ENCODE peak calls at places on chromosomes 2 and 18, in seven cellular contexts. One of them, this sample, is unnamed.

GRCh38 chr2:177692828-177693269 is 300.3 kb downstream of the AGPS start:
- DNase-seq in IMR-90: no peak
- DNase-seq in body of pancreas: no peak
- DNase-seq in adrenal gland: no peak
- DNase-seq in HCT116: no peak
- DNase-seq in ovary: peak; percentile 25
- DNase-seq in K562: no peak
- DNase-seq in this sample: no peak

GRCh38 chr18:46250084-46250811 is 146.1 kb downstream of the HAUS1 start:
- DNase-seq in IMR-90: peak; percentile 92
- DNase-seq in body of pancreas: peak; percentile 64
- DNase-seq in adrenal gland: no peak
- DNase-seq in HCT116: peak; percentile 49
- DNase-seq in ovary: no peak
- DNase-seq in K562: no peak
- DNase-seq in this sample: no peak

GRCh38 chr2:207042155-207042554 is 102.8 kb downstream of the CPO start:
- DNase-seq in IMR-90: peak; percentile 52
- DNase-seq in body of pancreas: no peak
- DNase-seq in adrenal gland: no peak
- DNase-seq in HCT116: no peak
- DNase-seq in ovary: no peak
- DNase-seq in K562: no peak
- DNase-seq in this sample: no peak

GRCh38 chr2:164044637-164045036 is 308.8 kb upstream of the FIGN start:
- DNase-seq in IMR-90: no peak
- DNase-seq in body of pancreas: no peak
- DNase-seq in adrenal gland: no peak
- DNase-seq in HCT116: no peak
- DNase-seq in ovary: no peak
- DNase-seq in K562: no peak
- DNase-seq in this sample: no peak

GRCh38 chr2:161136696-161137324 is 23.4 kb upstream of the TANK start:
- DNase-seq in IMR-90: peak; percentile 69
- DNase-seq in body of pancreas: peak; percentile 26
- DNase-seq in adrenal gland: no peak
- DNase-seq in HCT116: peak; percentile 44
- DNase-seq in ovary: no peak
- DNase-seq in K562: no peak
- DNase-seq in this sample: no peak

GRCh38 chr2:187586091-187586632 is 31.9 kb upstream of the TFPI start:
- DNase-seq in IMR-90: peak; percentile 50
- DNase-seq in body of pancreas: no peak
- DNase-seq in adrenal gland: no peak
- DNase-seq in HCT116: no peak
- DNase-seq in ovary: no peak
- DNase-seq in K562: no peak
- DNase-seq in this sample: no peak

GRCh38 chr2:85772019-85772745 is 18.4 kb downstream of the ATOH8 start:
- DNase-seq in IMR-90: peak; percentile 100
- DNase-seq in body of pancreas: peak; percentile 97
- DNase-seq in adrenal gland: peak; percentile 99
- DNase-seq in HCT116: peak; percentile 73
- DNase-seq in ovary: peak; percentile 100
- DNase-seq in K562: no peak
- DNase-seq in this sample: peak; percentile 99

GRCh38 chr2:128632491-128632780 is 313.8 kb upstream of the HS6ST1 start:
- DNase-seq in IMR-90: no peak
- DNase-seq in body of pancreas: no peak
- DNase-seq in adrenal gland: peak; percentile 10
- DNase-seq in HCT116: no peak
- DNase-seq in ovary: no peak
- DNase-seq in K562: no peak
- DNase-seq in this sample: peak; percentile 45

GRCh38 chr18:67104700-67105284 is 411.7 kb downstream of the DSEL start:
- DNase-seq in IMR-90: peak; percentile 66
- DNase-seq in body of pancreas: peak; percentile 69
- DNase-seq in adrenal gland: peak; percentile 91
- DNase-seq in HCT116: no peak
- DNase-seq in ovary: no peak
- DNase-seq in K562: peak; percentile 4
- DNase-seq in this sample: peak; percentile 62

GRCh38 chr2:209578394-209579006 is 154.7 kb downstream of the MAP2 start:
- DNase-seq in IMR-90: no peak
- DNase-seq in body of pancreas: no peak
- DNase-seq in adrenal gland: no peak
- DNase-seq in HCT116: no peak
- DNase-seq in ovary: no peak
- DNase-seq in K562: no peak
- DNase-seq in this sample: no peak

GRCh38 chr2:187233811-187234210 is 214.2 kb downstream of the CALCRL start:
- DNase-seq in IMR-90: no peak
- DNase-seq in body of pancreas: no peak
- DNase-seq in adrenal gland: no peak
- DNase-seq in HCT116: no peak
- DNase-seq in ovary: no peak
- DNase-seq in K562: no peak
- DNase-seq in this sample: no peak

GRCh38 chr2:181076666-181077065 is 96.3 kb downstream of the UBE2E3 start:
- DNase-seq in IMR-90: no peak
- DNase-seq in body of pancreas: no peak
- DNase-seq in adrenal gland: no peak
- DNase-seq in HCT116: no peak
- DNase-seq in ovary: no peak
- DNase-seq in K562: no peak
- DNase-seq in this sample: no peak

GRCh38 chr2:233743464-233744259 is 14.8 kb downstream of the UGT1A3 start:
- DNase-seq in IMR-90: no peak
- DNase-seq in body of pancreas: no peak
- DNase-seq in adrenal gland: no peak
- DNase-seq in HCT116: no peak
- DNase-seq in ovary: no peak
- DNase-seq in K562: peak; percentile 23
- DNase-seq in this sample: no peak

GRCh38 chr2:19569300-19569791 is 210.9 kb upstream of the OSR1 start:
- DNase-seq in IMR-90: peak; percentile 16
- DNase-seq in body of pancreas: no peak
- DNase-seq in adrenal gland: no peak
- DNase-seq in HCT116: no peak
- DNase-seq in ovary: no peak
- DNase-seq in K562: no peak
- DNase-seq in this sample: no peak

GRCh38 chr2:545711-546650 is 131.2 kb downstream of the TMEM18 start:
- DNase-seq in IMR-90: no peak
- DNase-seq in body of pancreas: peak; percentile 18
- DNase-seq in adrenal gland: no peak
- DNase-seq in HCT116: no peak
- DNase-seq in ovary: no peak
- DNase-seq in K562: no peak
- DNase-seq in this sample: no peak

GRCh38 chr2:27249891-27250651 is 12.8 kb downstream of the SLC30A3 start:
- DNase-seq in IMR-90: peak; percentile 31
- DNase-seq in body of pancreas: peak; percentile 52
- DNase-seq in adrenal gland: peak; percentile 76
- DNase-seq in HCT116: peak; percentile 23
- DNase-seq in ovary: no peak
- DNase-seq in K562: peak; percentile 86
- DNase-seq in this sample: no peak

GRCh38 chr2:180663016-180663471 is 317.4 kb upstream of the UBE2E3 start:
- DNase-seq in IMR-90: no peak
- DNase-seq in body of pancreas: no peak
- DNase-seq in adrenal gland: no peak
- DNase-seq in HCT116: no peak
- DNase-seq in ovary: no peak
- DNase-seq in K562: no peak
- DNase-seq in this sample: no peak

GRCh38 chr2:105645031-105645940 is 99.4 kb upstream of the NCK2 start:
- DNase-seq in IMR-90: no peak
- DNase-seq in body of pancreas: no peak
- DNase-seq in adrenal gland: no peak
- DNase-seq in HCT116: no peak
- DNase-seq in ovary: no peak
- DNase-seq in K562: no peak
- DNase-seq in this sample: peak; percentile 69

GRCh38 chr2:157722580-157723234 is 94.0 kb upstream of the ACVR1C start:
- DNase-seq in IMR-90: peak; percentile 11
- DNase-seq in body of pancreas: no peak
- DNase-seq in adrenal gland: no peak
- DNase-seq in HCT116: peak; percentile 8
- DNase-seq in ovary: no peak
- DNase-seq in K562: peak; percentile 14
- DNase-seq in this sample: no peak

GRCh38 chr2:169683425-169684134 is 10.6 kb downstream of the CFAP210 start:
- DNase-seq in IMR-90: no peak
- DNase-seq in body of pancreas: no peak
- DNase-seq in adrenal gland: no peak
- DNase-seq in HCT116: no peak
- DNase-seq in ovary: no peak
- DNase-seq in K562: no peak
- DNase-seq in this sample: no peak
- TF ChIP-seq POLR2A in IMR-90: no peak
- TF ChIP-seq POLR2A in body of pancreas: no peak
- TF ChIP-seq POLR2A in adrenal gland: no peak
- TF ChIP-seq POLR2A in HCT116: no peak
- TF ChIP-seq POLR2A in ovary: no peak
- TF ChIP-seq POLR2A in K562: no peak
- TF ChIP-seq POLR2A in this sample: no peak

DNA sequence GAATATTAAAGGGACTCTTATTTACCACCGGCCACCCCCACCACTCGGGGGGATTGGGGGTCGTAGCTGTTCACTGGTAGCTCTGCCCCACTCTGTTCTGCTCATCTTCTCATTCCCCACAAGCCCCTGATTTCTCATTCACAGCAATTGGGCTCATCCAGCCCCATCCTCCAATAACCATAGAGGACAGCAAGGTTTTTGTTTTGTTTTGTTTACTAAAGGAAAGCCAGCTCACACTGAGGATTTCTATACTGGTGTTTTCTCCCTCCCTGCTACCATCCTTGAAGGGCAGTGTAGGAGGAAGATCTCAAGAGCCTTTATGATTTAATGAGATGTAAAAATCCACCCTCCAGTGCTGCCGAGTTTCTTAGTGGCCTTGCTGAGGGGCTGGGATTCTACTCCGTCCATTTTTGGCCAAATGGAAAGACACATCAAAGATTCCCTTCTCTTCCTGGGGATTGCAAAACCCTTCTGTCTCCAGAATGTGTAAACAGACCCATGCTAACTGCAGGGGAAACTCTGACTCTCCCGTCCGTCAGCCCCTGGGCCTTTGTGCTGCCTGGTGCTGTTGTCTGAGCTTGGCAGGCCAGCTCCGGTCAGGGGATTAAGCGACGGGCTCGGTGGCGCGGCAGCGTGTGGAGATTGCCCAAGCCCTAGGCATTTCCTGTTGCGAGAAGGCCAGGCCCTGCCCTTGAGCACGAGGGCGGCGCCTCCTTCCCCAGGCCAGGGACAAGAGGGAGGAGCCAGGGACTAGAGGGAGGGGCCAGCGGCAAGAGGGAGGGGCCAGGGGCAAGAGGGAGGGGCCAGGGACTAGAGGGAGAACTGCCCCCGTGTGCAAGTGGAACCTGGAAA is 165.0 kb downstream of the ANTXR1 start:
- DNase-seq in IMR-90: peak; percentile 92
- DNase-seq in body of pancreas: peak; percentile 84
- DNase-seq in adrenal gland: peak; percentile 95
- DNase-seq in HCT116: peak; percentile 75
- DNase-seq in ovary: peak; percentile 85
- DNase-seq in K562: peak; percentile 95
- DNase-seq in this sample: peak; percentile 92
- TF ChIP-seq POLR2A in IMR-90: peak; percentile 75
- TF ChIP-seq POLR2A in body of pancreas: no peak
- TF ChIP-seq POLR2A in adrenal gland: peak; percentile 67
- TF ChIP-seq POLR2A in HCT116: no peak
- TF ChIP-seq POLR2A in ovary: peak; percentile 55
- TF ChIP-seq POLR2A in K562: peak; percentile 80
- TF ChIP-seq POLR2A in this sample: no peak

DNA sequence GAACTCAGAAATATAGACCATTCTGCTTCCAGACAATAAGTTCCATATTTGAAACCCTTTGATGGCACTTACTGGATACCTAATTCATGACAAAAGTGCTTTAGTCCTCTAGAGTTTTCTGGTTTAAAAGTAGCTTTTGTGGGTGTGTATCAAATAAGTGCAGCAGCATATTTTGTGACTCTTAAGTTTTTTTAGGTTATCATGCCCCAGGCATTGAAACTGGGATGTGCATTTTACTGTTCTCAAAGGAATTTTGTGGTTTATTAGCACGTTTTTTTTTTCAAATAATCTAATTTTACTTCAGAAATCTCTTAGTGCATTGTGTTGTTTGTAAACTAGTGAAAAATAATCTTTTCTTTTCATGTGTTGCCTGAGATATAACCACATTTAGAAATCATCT is 1.5 kb downstream of the XRCC5 start:
- DNase-seq in IMR-90: no peak
- DNase-seq in body of pancreas: no peak
- DNase-seq in adrenal gland: no peak
- DNase-seq in HCT116: no peak
- DNase-seq in ovary: no peak
- DNase-seq in K562: no peak
- DNase-seq in this sample: no peak
- TF ChIP-seq POLR2A in IMR-90: no peak
- TF ChIP-seq POLR2A in body of pancreas: no peak
- TF ChIP-seq POLR2A in adrenal gland: no peak
- TF ChIP-seq POLR2A in HCT116: no peak
- TF ChIP-seq POLR2A in ovary: no peak
- TF ChIP-seq POLR2A in K562: no peak
- TF ChIP-seq POLR2A in this sample: no peak

GRCh38 chr2:191001032-191001431 is 12.9 kb downstream of the STAT1 start:
- DNase-seq in IMR-90: no peak
- DNase-seq in body of pancreas: no peak
- DNase-seq in adrenal gland: no peak
- DNase-seq in HCT116: no peak
- DNase-seq in ovary: no peak
- DNase-seq in K562: no peak
- DNase-seq in this sample: no peak
- TF ChIP-seq POLR2A in IMR-90: no peak
- TF ChIP-seq POLR2A in body of pancreas: no peak
- TF ChIP-seq POLR2A in adrenal gland: no peak
- TF ChIP-seq POLR2A in HCT116: no peak
- TF ChIP-seq POLR2A in ovary: no peak
- TF ChIP-seq POLR2A in K562: no peak
- TF ChIP-seq POLR2A in this sample: no peak

DNA sequence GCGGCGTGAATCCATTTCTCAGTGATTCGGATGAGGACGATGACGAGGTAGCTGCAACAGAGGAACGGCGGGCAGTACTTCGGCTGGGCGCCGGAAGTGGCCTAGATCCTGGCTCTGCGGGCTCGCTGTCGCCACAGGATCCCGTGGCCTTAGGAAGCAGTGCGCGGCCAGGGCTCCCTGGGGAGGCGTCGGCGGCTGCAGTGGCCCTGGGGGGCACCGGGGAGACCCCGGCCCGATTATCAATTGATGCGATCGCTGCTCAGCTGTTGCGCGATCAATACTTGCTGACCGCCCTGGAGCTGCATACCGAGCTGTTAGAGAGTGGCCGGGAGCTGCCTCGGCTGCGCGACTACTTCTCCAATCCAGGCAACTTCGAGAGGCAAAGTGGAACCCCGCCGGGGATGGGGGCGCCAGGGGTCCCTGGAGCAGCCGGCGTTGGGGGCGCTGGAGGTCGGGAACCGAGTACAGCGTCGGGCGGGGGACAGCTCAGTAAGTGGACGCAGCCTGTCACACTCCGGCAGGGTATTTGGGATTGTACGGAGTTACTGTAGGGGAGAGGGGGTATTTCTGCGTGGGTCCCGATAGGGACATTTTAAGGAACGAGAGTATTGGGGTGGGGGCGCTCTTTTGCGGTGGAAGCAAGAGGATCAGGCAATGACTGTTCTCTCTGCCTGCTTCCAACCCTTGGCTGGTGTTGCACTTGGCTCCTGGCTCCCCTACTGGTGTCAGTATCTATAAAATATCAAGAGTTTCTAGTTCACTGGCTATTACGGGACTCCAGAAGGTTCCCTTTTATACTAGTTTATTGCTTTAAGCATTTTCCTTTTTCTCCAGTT is 706 bp downstream of the RELCH start:
- DNase-seq in IMR-90: peak; percentile 21
- DNase-seq in body of pancreas: peak; percentile 16
- DNase-seq in adrenal gland: peak; percentile 66
- DNase-seq in HCT116: no peak
- DNase-seq in ovary: peak; percentile 37
- DNase-seq in K562: peak; percentile 10
- DNase-seq in this sample: peak; percentile 89
- TF ChIP-seq POLR2A in IMR-90: no peak
- TF ChIP-seq POLR2A in body of pancreas: no peak
- TF ChIP-seq POLR2A in adrenal gland: no peak
- TF ChIP-seq POLR2A in HCT116: no peak
- TF ChIP-seq POLR2A in ovary: no peak
- TF ChIP-seq POLR2A in K562: no peak
- TF ChIP-seq POLR2A in this sample: no peak

This sample was measured in lower leg skin.